ENCODE peak calls at places on chromosomes 4 and X, in four cellular contexts. One of them, this sample, is unnamed.

GRCh38 chr4:33959519-33959918 is 2284.8 kb downstream of the ARAP2 start:
- DNase-seq in K562: no peak
- DNase-seq in GM12878: no peak
- DNase-seq in HepG2: no peak
- DNase-seq in this sample: no peak

GRCh38 chr4:121217385-121217784 is 53.3 kb upstream of the TNIP3 start:
- DNase-seq in K562: no peak
- DNase-seq in GM12878: no peak
- DNase-seq in HepG2: no peak
- DNase-seq in this sample: no peak

GRCh38 chr4:90328558-90328957 is 201.4 kb downstream of the CCSER1 start:
- DNase-seq in K562: no peak
- DNase-seq in GM12878: no peak
- DNase-seq in HepG2: no peak
- DNase-seq in this sample: no peak

GRCh38 chr4:88792821-88793220 is 95.2 kb upstream of the NAP1L5 start:
- DNase-seq in K562: no peak
- DNase-seq in GM12878: no peak
- DNase-seq in HepG2: no peak
- DNase-seq in this sample: no peak

GRCh38 chr4:163161536-163162205 is 5.0 kb downstream of the NAF1 start:
- DNase-seq in K562: no peak
- DNase-seq in GM12878: no peak
- DNase-seq in HepG2: peak
- DNase-seq in this sample: no peak

GRCh38 chrX:11952176-11952720 is 186.0 kb upstream of the FRMPD4 start:
- DNase-seq in K562: no peak
- DNase-seq in GM12878: no peak
- DNase-seq in HepG2: no peak
- DNase-seq in this sample: no peak

GRCh38 chr4:60962286-60962685 is 237.8 kb upstream of the ADGRL3 start:
- DNase-seq in K562: no peak
- DNase-seq in GM12878: no peak
- DNase-seq in HepG2: no peak
- DNase-seq in this sample: no peak

GRCh38 chr4:84479663-84480062 is 19.4 kb downstream of the NKX6-1 start:
- DNase-seq in K562: no peak
- DNase-seq in GM12878: no peak
- DNase-seq in HepG2: no peak
- DNase-seq in this sample: no peak

GRCh38 chrX:155957843-155958242 is 39.7 kb upstream of the IL9R start:
- DNase-seq in K562: no peak
- DNase-seq in GM12878: no peak
- DNase-seq in HepG2: no peak
- DNase-seq in this sample: no peak

GRCh38 chrX:101787934-101788333 is 128.3 kb upstream of the ARMCX2 start:
- DNase-seq in K562: no peak
- DNase-seq in GM12878: no peak
- DNase-seq in HepG2: no peak
- DNase-seq in this sample: no peak

GRCh38 chr4:827209-828081 is 1.5 kb upstream of the CPLX1 start:
- DNase-seq in K562: no peak
- DNase-seq in GM12878: no peak
- DNase-seq in HepG2: no peak
- DNase-seq in this sample: no peak

GRCh38 chr4:168647976-168648375 is 151.1 kb downstream of the PALLD start:
- DNase-seq in K562: no peak
- DNase-seq in GM12878: no peak
- DNase-seq in HepG2: no peak
- DNase-seq in this sample: no peak

GRCh38 chrX:68574240-68574639 is 73.2 kb upstream of the STARD8 start:
- DNase-seq in K562: no peak
- DNase-seq in GM12878: no peak
- DNase-seq in HepG2: no peak
- DNase-seq in this sample: no peak

GRCh38 chrX:7330971-7331746 is 183.2 kb upstream of the PUDP start:
- DNase-seq in K562: no peak
- DNase-seq in GM12878: no peak
- DNase-seq in HepG2: no peak
- DNase-seq in this sample: no peak

GRCh38 chrX:19183777-19184485 is 61.7 kb upstream of the ADGRG2 start:
- DNase-seq in K562: no peak
- DNase-seq in GM12878: no peak
- DNase-seq in HepG2: no peak
- DNase-seq in this sample: no peak

GRCh38 chr4:46441116-46441859 is 51.4 kb upstream of the GABRA2 start:
- DNase-seq in K562: no peak
- DNase-seq in GM12878: no peak
- DNase-seq in HepG2: no peak
- DNase-seq in this sample: no peak

GRCh38 chr4:108010167-108010566 is 20.5 kb downstream of the HADH start:
- DNase-seq in K562: no peak
- DNase-seq in GM12878: no peak
- DNase-seq in HepG2: no peak
- DNase-seq in this sample: no peak

GRCh38 chr4:37816006-37816405 is 10.5 kb upstream of the PGM2 start:
- DNase-seq in K562: no peak
- DNase-seq in GM12878: no peak
- DNase-seq in HepG2: no peak
- DNase-seq in this sample: no peak

GRCh38 chr4:113825272-113825671 is 63.7 kb upstream of the CAMK2D start:
- DNase-seq in K562: no peak
- DNase-seq in GM12878: peak
- DNase-seq in HepG2: no peak
- DNase-seq in this sample: no peak

GRCh38 chrX:149825424-149825823 is 43.7 kb downstream of the MAGEA9 start:
- DNase-seq in K562: no peak
- DNase-seq in GM12878: no peak
- DNase-seq in HepG2: peak
- DNase-seq in this sample: no peak

GRCh38 chrX:154727418-154728323 is 23.2 kb downstream of the GAB3 start:
- DNase-seq in K562: no peak
- DNase-seq in GM12878: no peak
- DNase-seq in HepG2: no peak
- DNase-seq in this sample: no peak

GRCh38 chrX:120305531-120306145 is 5.6 kb downstream of the TMEM255A start:
- DNase-seq in K562: no peak
- DNase-seq in GM12878: no peak
- DNase-seq in HepG2: no peak
- DNase-seq in this sample: no peak

GRCh38 chr4:8427761-8428287 is 12.7 kb downstream of the ACOX3 start:
- DNase-seq in K562: no peak
- DNase-seq in GM12878: no peak
- DNase-seq in HepG2: peak
- DNase-seq in this sample: no peak

GRCh38 chrX:1419545-1420355 is 27.8 kb upstream of the SLC25A6 start:
- DNase-seq in K562: no peak
- DNase-seq in GM12878: no peak
- DNase-seq in HepG2: no peak
- DNase-seq in this sample: no peak

GRCh38 chr4:163344147-163345050 is 707 bp downstream of the NPY5R start:
- DNase-seq in K562: no peak
- DNase-seq in GM12878: no peak
- DNase-seq in HepG2: no peak
- DNase-seq in this sample: no peak

GRCh38 chrX:133529578-133529977 is 114.3 kb upstream of the GPC4 start:
- DNase-seq in K562: no peak
- DNase-seq in GM12878: no peak
- DNase-seq in HepG2: no peak
- DNase-seq in this sample: no peak

GRCh38 chrX:2484232-2484631 is 16.5 kb downstream of the DHRSX start:
- DNase-seq in K562: no peak
- DNase-seq in GM12878: no peak
- DNase-seq in HepG2: no peak
- DNase-seq in this sample: no peak

GRCh38 chr4:101183658-101184373 is 163.5 kb downstream of the PPP3CA start:
- DNase-seq in K562: no peak
- DNase-seq in GM12878: no peak
- DNase-seq in HepG2: no peak
- DNase-seq in this sample: no peak

GRCh38 chr4:133592106-133592505 is 443.0 kb downstream of the PCDH10 start:
- DNase-seq in K562: no peak
- DNase-seq in GM12878: no peak
- DNase-seq in HepG2: no peak
- DNase-seq in this sample: no peak

GRCh38 chr4:54683616-54684346 is 26.0 kb downstream of the KIT start:
- DNase-seq in K562: no peak
- DNase-seq in GM12878: no peak
- DNase-seq in HepG2: peak
- DNase-seq in this sample: no peak

GRCh38 chr4:7128234-7128633 is 60.4 kb upstream of the GRPEL1 start:
- DNase-seq in K562: no peak
- DNase-seq in GM12878: no peak
- DNase-seq in HepG2: no peak
- DNase-seq in this sample: no peak

GRCh38 chr4:176277162-176277904 is 8.3 kb upstream of the ASB5 start:
- DNase-seq in K562: peak
- DNase-seq in GM12878: no peak
- DNase-seq in HepG2: peak
- DNase-seq in this sample: peak

GRCh38 chrX:24014388-24015018 is 12.5 kb downstream of the KLHL15 start:
- DNase-seq in K562: no peak
- DNase-seq in GM12878: peak
- DNase-seq in HepG2: no peak
- DNase-seq in this sample: no peak

GRCh38 chr4:181661090-181661489 is 582.1 kb upstream of the TENM3 start:
- DNase-seq in K562: no peak
- DNase-seq in GM12878: no peak
- DNase-seq in HepG2: no peak
- DNase-seq in this sample: no peak

GRCh38 chrX:23883737-23884354 is 23.9 kb downstream of the APOO start:
- DNase-seq in K562: peak
- DNase-seq in GM12878: no peak
- DNase-seq in HepG2: peak
- DNase-seq in this sample: no peak

GRCh38 chr4:48543796-48544195 is 53.7 kb downstream of the ZAR1 start:
- DNase-seq in K562: no peak
- DNase-seq in GM12878: no peak
- DNase-seq in HepG2: no peak
- DNase-seq in this sample: no peak

GRCh38 chr4:184168406-184169019 is 49.2 kb downstream of the ENPP6 start:
- DNase-seq in K562: peak
- DNase-seq in GM12878: no peak
- DNase-seq in HepG2: peak
- DNase-seq in this sample: peak

DNA sequence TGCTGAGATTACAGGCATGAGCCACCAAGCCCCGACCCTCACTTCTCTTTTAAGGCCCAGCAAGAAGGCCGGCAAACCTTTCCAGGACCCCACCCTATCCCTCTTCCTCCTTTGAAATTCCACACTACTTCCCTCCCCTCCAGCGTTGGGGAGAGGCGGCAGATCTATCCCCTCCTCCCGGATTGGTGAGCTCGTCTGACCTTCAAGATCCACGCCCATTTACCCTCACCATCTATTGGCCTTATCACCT is 4.5 kb upstream of the PRICKLE3 start:
- DNase-seq in K562: no peak
- DNase-seq in GM12878: no peak
- DNase-seq in HepG2: no peak
- DNase-seq in this sample: peak
- H3K4me3 ChIP-seq in K562: peak
- H3K4me3 ChIP-seq in GM12878: peak
- H3K4me3 ChIP-seq in HepG2: peak
- H3K4me3 ChIP-seq in this sample: no peak

GRCh38 chrX:15781964-15782711 is 8.1 kb upstream of the ZRSR2 start:
- DNase-seq in K562: no peak
- DNase-seq in GM12878: peak
- DNase-seq in HepG2: no peak
- DNase-seq in this sample: no peak
- TF ChIP-seq HDAC6 in K562: no peak
- TF ChIP-seq HDAC6 in GM12878: no peak
- TF ChIP-seq HDAC6 in HepG2: no peak
- TF ChIP-seq HDAC6 in this sample: no peak

GRCh38 chrX:50779694-50780093 is 34.3 kb downstream of the SHROOM4 start:
- DNase-seq in K562: no peak
- DNase-seq in GM12878: no peak
- DNase-seq in HepG2: no peak
- DNase-seq in this sample: no peak

DNA sequence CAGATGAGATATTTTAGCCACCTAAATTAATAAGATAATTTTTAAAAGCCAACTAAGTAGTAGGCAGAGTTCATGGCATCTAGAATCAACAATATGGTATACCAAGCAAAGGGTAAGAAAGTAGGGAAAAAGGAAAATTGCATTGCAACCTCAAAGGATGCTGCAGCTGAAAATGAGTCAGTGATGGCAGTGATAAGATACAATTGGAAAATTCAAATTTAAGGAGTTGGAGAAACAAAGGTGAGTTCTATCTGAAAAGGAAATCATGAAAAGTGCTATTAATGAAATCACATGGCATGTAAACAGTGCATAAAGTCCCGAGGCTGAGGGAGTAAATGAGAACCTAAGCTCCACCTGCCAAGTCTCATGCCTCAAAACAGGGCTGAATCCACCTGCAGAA is 33.9 kb downstream of the SHROOM4 start:
- DNase-seq in K562: no peak
- DNase-seq in GM12878: no peak
- DNase-seq in HepG2: no peak
- DNase-seq in this sample: no peak
- TF ChIP-seq EP300 in K562: no peak
- TF ChIP-seq EP300 in GM12878: no peak
- TF ChIP-seq EP300 in HepG2: no peak
- TF ChIP-seq EP300 in this sample: no peak

GRCh38 chr4:40058121-40058520 is 1.5 kb downstream of the N4BP2 start:
- DNase-seq in K562: no peak
- DNase-seq in GM12878: no peak
- DNase-seq in HepG2: no peak
- DNase-seq in this sample: no peak

GRCh38 chr4:40059362-40059761 is 2.7 kb downstream of the N4BP2 start:
- DNase-seq in K562: no peak
- DNase-seq in GM12878: no peak
- DNase-seq in HepG2: no peak
- DNase-seq in this sample: no peak

GRCh38 chr4:40057540-40058091 is 966 bp downstream of the N4BP2 start:
- DNase-seq in K562: peak
- DNase-seq in GM12878: peak
- DNase-seq in HepG2: peak
- DNase-seq in this sample: no peak

GRCh38 chr4:40056722-40057539 is at the start of gene N4BP2:
- DNase-seq in K562: peak
- DNase-seq in GM12878: peak
- DNase-seq in HepG2: peak
- DNase-seq in this sample: peak

DNA sequence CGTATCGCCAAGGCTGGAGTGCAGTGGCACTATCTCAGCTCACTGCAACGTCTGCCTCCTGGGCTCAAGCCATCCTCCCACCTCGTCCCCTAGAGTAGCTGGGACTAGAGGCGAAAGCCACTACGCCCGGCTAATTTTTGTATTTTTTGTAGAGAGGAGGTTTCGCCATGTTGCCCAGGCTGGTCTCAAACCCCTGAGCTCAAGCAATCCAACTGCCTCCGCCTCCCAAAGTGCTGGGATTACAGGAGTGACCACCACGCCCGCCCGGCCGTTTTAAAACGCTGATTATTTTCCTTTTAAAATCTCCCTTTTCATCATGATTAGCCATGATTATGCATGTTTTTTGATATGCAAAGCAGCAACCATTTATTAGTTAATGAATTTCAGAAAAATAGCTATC is 2.2 kb downstream of the N4BP2 start:
- DNase-seq in K562: no peak
- DNase-seq in GM12878: no peak
- DNase-seq in HepG2: no peak
- DNase-seq in this sample: no peak
- H3K4me3 ChIP-seq in K562: peak
- H3K4me3 ChIP-seq in GM12878: no peak
- H3K4me3 ChIP-seq in HepG2: no peak
- H3K4me3 ChIP-seq in this sample: peak

This sample was measured in H1.